ENCODE peak calls at places on chromosomes 11 and 22, in five cellular contexts. One of them, this sample, is unnamed.

GRCh38 chr11:8033312-8033715 is 46.2 kb downstream of the EIF3F start:
- DNase-seq in RWPE1: peak
- DNase-seq in cardiac muscle cell: peak
- DNase-seq in RCC 7860: peak
- DNase-seq in B cell: peak
- DNase-seq in this sample: peak

GRCh38 chr11:1198766-1199688 is 23.8 kb upstream of the MUC5B start:
- DNase-seq in RWPE1: no peak
- DNase-seq in cardiac muscle cell: no peak
- DNase-seq in RCC 7860: no peak
- DNase-seq in B cell: no peak
- DNase-seq in this sample: no peak

GRCh38 chr11:48307760-48308386 is 1.9 kb downstream of the OR4S1 start:
- DNase-seq in RCC 7860: peak
- DNase-seq in RWPE1: peak
- DNase-seq in cardiac muscle cell: peak
- DNase-seq in B cell: peak
- DNase-seq in this sample: peak

GRCh38 chr11:114318361-114318760 is 22.2 kb downstream of the NNMT start:
- DNase-seq in RWPE1: no peak
- DNase-seq in RCC 7860: no peak
- DNase-seq in B cell: no peak
- DNase-seq in cardiac muscle cell: no peak
- DNase-seq in this sample: no peak

GRCh38 chr11:56396047-56396446 is 16.4 kb upstream of the OR5AL1 start:
- DNase-seq in B cell: no peak
- DNase-seq in RWPE1: no peak
- DNase-seq in cardiac muscle cell: no peak
- DNase-seq in RCC 7860: no peak
- DNase-seq in this sample: no peak

GRCh38 chr22:46542011-46542985 is 4.9 kb upstream of the CELSR1 start:
- DNase-seq in RCC 7860: peak
- DNase-seq in cardiac muscle cell: peak
- DNase-seq in B cell: peak
- DNase-seq in RWPE1: peak
- DNase-seq in this sample: peak

GRCh38 chr11:72885853-72886252 is 71.6 kb downstream of the ATG16L2 start:
- DNase-seq in cardiac muscle cell: no peak
- DNase-seq in RCC 7860: no peak
- DNase-seq in RWPE1: no peak
- DNase-seq in B cell: no peak
- DNase-seq in this sample: no peak

GRCh38 chr11:18736590-18737148 is 10.7 kb upstream of the IGSF22 start:
- DNase-seq in B cell: no peak
- DNase-seq in RCC 7860: no peak
- DNase-seq in cardiac muscle cell: no peak
- DNase-seq in RWPE1: no peak
- DNase-seq in this sample: no peak

GRCh38 chr11:107712342-107712741 is 486 bp upstream of the SLN start:
- DNase-seq in B cell: no peak
- DNase-seq in cardiac muscle cell: no peak
- DNase-seq in RWPE1: no peak
- DNase-seq in RCC 7860: no peak
- DNase-seq in this sample: no peak

GRCh38 chr11:69425895-69426544 is 55.4 kb upstream of the LINC01488 start:
- DNase-seq in RCC 7860: no peak
- DNase-seq in B cell: no peak
- DNase-seq in RWPE1: no peak
- DNase-seq in cardiac muscle cell: no peak
- DNase-seq in this sample: no peak

GRCh38 chr11:128336203-128336602 is 251.2 kb downstream of the ETS1 start:
- DNase-seq in B cell: no peak
- DNase-seq in RWPE1: no peak
- DNase-seq in cardiac muscle cell: peak
- DNase-seq in RCC 7860: peak
- DNase-seq in this sample: no peak

GRCh38 chr22:30167327-30167726 is 79.2 kb downstream of the LIF start:
- DNase-seq in RCC 7860: no peak
- DNase-seq in cardiac muscle cell: no peak
- DNase-seq in B cell: no peak
- DNase-seq in RWPE1: no peak
- DNase-seq in this sample: no peak

GRCh38 chr11:26584818-26585217 is 12.8 kb upstream of the MUC15 start:
- DNase-seq in RCC 7860: no peak
- DNase-seq in cardiac muscle cell: no peak
- DNase-seq in B cell: no peak
- DNase-seq in RWPE1: peak
- DNase-seq in this sample: no peak